ENCODE peak calls at places on chromosomes 6 and 20, in eight cellular contexts. Y is SJSA1, N is right cardiac atrium, R is tibial artery, Z is mesendoderm, Q is HepG2, T is sigmoid colon, L is cardiac muscle cell. U is an unnamed sample.

GRCh38 chr20:40073535-40074111 is 615.4 kb downstream of the MAFB start:
- DNase-seq in Y (no peak), N (no peak), R (no peak), Z (peak; percentile 97), Q (no peak), T (no peak), L (no peak), U (no peak)

GRCh38 chr6:161654209-161654608 is 380.3 kb upstream of the AGPAT4 start:
- DNase-seq in Y (no peak), N (no peak), R (no peak), Z (no peak), Q (no peak), T (no peak), L (no peak), U (no peak)

GRCh38 chr6:142853244-142854180 is 91.5 kb downstream of the HIVEP2 start:
- DNase-seq in Y (peak; percentile 47), N (no peak), R (no peak), Z (no peak), Q (no peak), T (no peak), L (no peak), U (no peak)

GRCh38 chr20:36676701-36677421 is 30.9 kb upstream of the SLA2 start:
- DNase-seq in Y (no peak), N (no peak), R (no peak), Z (peak; percentile 98), Q (peak; percentile 83), T (no peak), L (no peak), U (no peak)

GRCh38 chr6:57190140-57190539 is 18.0 kb downstream of the BAG2 start:
- DNase-seq in Y (no peak), N (no peak), R (no peak), Z (peak; percentile 13), Q (peak; percentile 55), T (no peak), L (peak; percentile 75), U (peak; percentile 5)

GRCh38 chr6:41022294-41022693 is 16.7 kb downstream of the UNC5CL start:
- DNase-seq in Y (no peak), N (no peak), R (no peak), Z (no peak), Q (no peak), T (no peak), L (peak; percentile 13), U (no peak)

GRCh38 chr20:10492065-10492464 is 57.0 kb downstream of the SLX4IP start:
- DNase-seq in Y (no peak), N (no peak), R (no peak), Z (no peak), Q (no peak), T (no peak), L (peak; percentile 84), U (no peak)

GRCh38 chr6:33160728-33161323 is 31.4 kb downstream of the COL11A2 start:
- DNase-seq in Y (no peak), N (peak; percentile 84), R (peak; percentile 42), Z (peak; percentile 21), Q (no peak), T (peak; percentile 90), L (peak; percentile 91), U (peak; percentile 54)

GRCh38 chr20:21143194-21143890 is 17.5 kb downstream of the KIZ start:
- DNase-seq in Y (no peak), N (no peak), R (no peak), Z (no peak), Q (no peak), T (no peak), L (no peak), U (no peak)

GRCh38 chr6:26223677-26224546 is 136.7 kb downstream of the HFE start:
- DNase-seq in Y (peak; percentile 83), N (peak; percentile 53), R (no peak), Z (peak; percentile 96), Q (peak; percentile 92), T (peak; percentile 89), L (peak; percentile 95), U (peak; percentile 96)

GRCh38 chr6:7115452-7116223 is 7.9 kb downstream of the RREB1 start:
- DNase-seq in Y (no peak), N (no peak), R (no peak), Z (no peak), Q (no peak), T (no peak), L (peak; percentile 19), U (peak; percentile 86)

GRCh38 chr6:42017021-42017643 is 33.2 kb upstream of the TAF8 start:
- DNase-seq in Y (no peak), N (no peak), R (no peak), Z (no peak), Q (no peak), T (no peak), L (peak; percentile 82), U (no peak)

GRCh38 chr6:153032255-153032882 is 29.9 kb upstream of the MTRF1L start:
- DNase-seq in Y (no peak), N (no peak), R (no peak), Z (peak; percentile 44), Q (peak; percentile 22), T (no peak), L (peak; percentile 80), U (peak; percentile 14)

GRCh38 chr6:87846446-87846845 is 144.4 kb upstream of the AKIRIN2 start:
- DNase-seq in Y (no peak), N (no peak), R (no peak), Z (no peak), Q (no peak), T (no peak), L (no peak), U (no peak)

GRCh38 chr6:95093154-95093553 is 484.2 kb upstream of the MANEA start:
- DNase-seq in Y (no peak), N (no peak), R (no peak), Z (no peak), Q (no peak), T (no peak), L (no peak), U (no peak)

GRCh38 chr6:93787841-93788240 is 368.5 kb upstream of the EPHA7 start:
- DNase-seq in Y (no peak), N (no peak), R (no peak), Z (peak; percentile 43), Q (no peak), T (no peak), L (no peak), U (no peak)

GRCh38 chr6:90175627-90176538 is 120.8 kb downstream of the BACH2 start:
- DNase-seq in Y (no peak), N (no peak), R (no peak), Z (no peak), Q (no peak), T (no peak), L (no peak), U (no peak)

DNA sequence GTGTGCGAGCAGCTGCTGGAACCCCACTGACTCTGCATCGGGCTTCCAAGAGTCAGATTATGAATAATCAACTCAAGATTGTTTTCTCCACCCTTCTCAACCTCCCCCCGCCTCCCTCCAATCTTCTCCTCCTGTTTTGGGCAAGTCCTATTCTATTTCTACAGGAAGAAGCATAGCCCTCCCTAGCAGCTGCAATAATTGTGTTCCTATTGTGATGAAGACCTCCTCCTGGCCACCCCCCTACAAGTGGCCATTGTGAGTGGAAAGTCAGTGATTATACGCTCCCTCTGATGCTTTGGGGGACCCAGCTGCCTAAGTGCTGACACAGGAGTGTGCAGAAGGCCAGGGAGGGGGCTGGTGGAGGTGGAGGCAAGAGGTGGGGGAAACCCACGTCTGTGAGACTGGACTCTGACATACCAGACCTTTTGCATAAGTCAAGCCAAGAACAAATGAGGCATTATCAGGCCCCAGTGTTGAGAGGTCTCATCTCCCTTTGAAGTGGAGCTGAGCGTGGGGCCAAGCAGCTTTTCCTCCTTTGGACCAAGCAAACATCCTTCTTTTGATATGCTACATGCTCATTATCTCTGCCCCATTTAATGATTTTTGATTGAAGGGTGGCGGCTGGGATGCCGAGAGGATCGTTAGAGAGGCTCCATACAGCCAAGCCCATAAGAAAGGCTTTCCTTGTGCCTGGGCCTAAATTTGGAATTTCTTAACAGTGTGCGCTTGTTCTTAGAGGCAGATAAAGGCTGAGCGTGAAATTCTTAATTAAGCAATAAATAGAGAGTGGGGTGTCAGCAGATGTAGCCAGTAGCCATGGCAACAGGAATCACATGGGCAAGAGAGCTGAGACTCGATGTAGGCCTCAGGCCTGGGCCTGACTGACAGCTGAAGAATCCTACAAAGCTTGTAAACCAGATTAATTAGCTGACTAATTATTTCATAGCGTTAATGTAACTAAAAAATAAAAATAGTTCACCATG is 244.6 kb downstream of the PKHD1 start:
- DNase-seq in Y (no peak), N (no peak), R (no peak), Z (peak; percentile 25), Q (peak; percentile 12), T (no peak), L (no peak), U (no peak)
- H3K4me3 ChIP-seq in Y (no peak overlapping the region), N (no peak overlapping the region), R (no peak overlapping the region), Z (no peak overlapping the region), Q (no peak overlapping the region), T (no peak overlapping the region), L (no peak overlapping the region), U (no peak overlapping the region)

GRCh38 chr20:63923626-63924025 is 28.7 kb downstream of the DNAJC5 start:
- DNase-seq in Y (no peak), N (no peak), R (no peak), Z (no peak), Q (no peak), T (no peak), L (peak; percentile 33), U (no peak)

GRCh38 chr20:63926298-63926697 is 29.9 kb downstream of the UCKL1 start:
- DNase-seq in Y (no peak), N (no peak), R (no peak), Z (no peak), Q (no peak), T (no peak), L (no peak), U (no peak)

GRCh38 chr20:63929071-63929470 is 27.1 kb downstream of the UCKL1 start:
- DNase-seq in Y (no peak), N (no peak), R (no peak), Z (no peak), Q (no peak), T (no peak), L (no peak), U (no peak)

GRCh38 chr20:63920226-63920625 is 25.3 kb downstream of the DNAJC5 start:
- DNase-seq in Y (no peak), N (no peak), R (no peak), Z (no peak), Q (no peak), T (no peak), L (no peak), U (no peak)

DNA sequence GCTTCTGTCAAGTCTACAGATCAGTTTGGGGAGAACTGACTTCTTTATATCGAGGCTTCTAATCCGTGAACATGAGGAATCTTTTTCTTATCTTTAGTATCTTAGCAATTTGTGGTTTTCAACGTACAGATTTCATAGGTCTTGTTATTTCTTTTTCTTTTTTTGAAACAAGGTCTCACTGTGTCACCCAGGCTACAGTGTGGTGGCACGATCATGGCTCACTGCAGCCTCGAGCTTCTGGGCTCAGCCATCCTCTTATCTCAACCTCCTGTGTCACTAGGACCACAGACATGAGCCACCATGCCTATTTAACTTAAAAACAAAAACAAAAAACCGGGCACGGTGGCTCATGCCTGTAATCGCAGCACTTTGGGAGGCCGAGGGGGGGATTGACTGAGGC is 29.3 kb downstream of the DNAJC5 start:
- DNase-seq in Y (no peak), N (no peak), R (no peak), Z (no peak), Q (no peak), T (no peak), L (no peak), U (no peak)
- H3K27ac ChIP-seq in Y (no peak overlapping the region), N (no peak overlapping the region), R (no peak overlapping the region), Z (no peak overlapping the region), Q (no peak overlapping the region), T (no peak overlapping the region), L (no peak overlapping the region), U (no peak overlapping the region)

GRCh38 chr20:43490038-43490437 is 17.5 kb upstream of the L3MBTL1 start:
- DNase-seq in Y (no peak), N (no peak), R (no peak), Z (no peak), Q (no peak), T (no peak), L (no peak), U (no peak)
- H3K4me3 ChIP-seq in Y (no peak overlapping the region), N (no peak overlapping the region), R (no peak overlapping the region), Z (no peak overlapping the region), Q (no peak overlapping the region), T (no peak overlapping the region), L (no peak overlapping the region), U (no peak overlapping the region)

GRCh38 chr6:28587011-28587745 is 61.5 kb downstream of the GPX5 start:
- DNase-seq in Y (no peak), N (peak; percentile 74), R (no peak), Z (peak; percentile 92), Q (peak; percentile 82), T (no peak), L (peak; percentile 64), U (peak; percentile 64)
- H3K27ac ChIP-seq in Y (no peak overlapping the region), N (no peak overlapping the region), R (no peak overlapping the region), Z (peak overlapping the region; percentile 52), Q (peak overlapping the region; percentile 62), T (no peak overlapping the region), L (peak overlapping the region; percentile 79), U (no peak overlapping the region)

U was measured in small intestine.